ENCODE peak calls at places on chromosomes 1 and 21, in four cellular contexts. M, B, A and I are unnamed samples.

GRCh38 chr1:53899206-53899628 is 5.2 kb downstream of the DIO1 start:
- DNase-seq in M (peak; percentile 87), B (no peak), A (peak; percentile 40), I (no peak)

GRCh38 chr1:44609412-44609767 is 64.9 kb downstream of the TMEM53 start:
- DNase-seq in M (peak; percentile 28), B (peak; percentile 36), A (peak; percentile 40), I (peak; percentile 60)

GRCh38 chr1:244231572-244232315 is 180.7 kb downstream of the ZBTB18 start:
- DNase-seq in M (peak; percentile 54), B (no peak), A (peak; percentile 56), I (peak; percentile 21)

GRCh38 chr1:26239936-26240335 is 5.9 kb downstream of the CEP85 start:
- DNase-seq in M (peak; percentile 83), B (no peak), A (no peak), I (peak; percentile 54)

GRCh38 chr1:98929456-98929855 is 75.2 kb downstream of the PLPPR5 start:
- DNase-seq in M (no peak), B (no peak), A (no peak), I (no peak)

GRCh38 chr1:40692429-40692905 is 963 bp downstream of the NFYC start:
- DNase-seq in M (peak; percentile 22), B (peak; percentile 25), A (no peak), I (peak; percentile 34)

GRCh38 chr1:178634445-178634844 is 90.6 kb upstream of the RALGPS2 start:
- DNase-seq in M (peak; percentile 62), B (no peak), A (no peak), I (no peak)

GRCh38 chr1:162889989-162890388 is 29.0 kb upstream of the CCDC190 start:
- DNase-seq in M (no peak), B (no peak), A (no peak), I (no peak)

GRCh38 chr21:35208810-35209517 is 159.9 kb upstream of the RUNX1 start:
- DNase-seq in M (peak; percentile 93), B (no peak), A (no peak), I (peak; percentile 79)

GRCh38 chr1:192889082-192889481 is 80.2 kb downstream of the RGS2 start:
- DNase-seq in M (no peak), B (no peak), A (no peak), I (no peak)

GRCh38 chr1:86991549-86992186 is 77.2 kb downstream of the HS2ST1 start:
- DNase-seq in M (no peak), B (no peak), A (no peak), I (no peak)

GRCh38 chr1:231161711-231162299 is at the start of gene TRIM67:
- DNase-seq in M (peak; percentile 11), B (no peak), A (no peak), I (peak; percentile 7)
- H3K4me3 ChIP-seq in M (no peak within 1 kb of the TSS), B (peak within 1 kb of the TSS; percentile 20), A (peak within 1 kb of the TSS; percentile 23), I (peak within 1 kb of the TSS; percentile 8)

DNA sequence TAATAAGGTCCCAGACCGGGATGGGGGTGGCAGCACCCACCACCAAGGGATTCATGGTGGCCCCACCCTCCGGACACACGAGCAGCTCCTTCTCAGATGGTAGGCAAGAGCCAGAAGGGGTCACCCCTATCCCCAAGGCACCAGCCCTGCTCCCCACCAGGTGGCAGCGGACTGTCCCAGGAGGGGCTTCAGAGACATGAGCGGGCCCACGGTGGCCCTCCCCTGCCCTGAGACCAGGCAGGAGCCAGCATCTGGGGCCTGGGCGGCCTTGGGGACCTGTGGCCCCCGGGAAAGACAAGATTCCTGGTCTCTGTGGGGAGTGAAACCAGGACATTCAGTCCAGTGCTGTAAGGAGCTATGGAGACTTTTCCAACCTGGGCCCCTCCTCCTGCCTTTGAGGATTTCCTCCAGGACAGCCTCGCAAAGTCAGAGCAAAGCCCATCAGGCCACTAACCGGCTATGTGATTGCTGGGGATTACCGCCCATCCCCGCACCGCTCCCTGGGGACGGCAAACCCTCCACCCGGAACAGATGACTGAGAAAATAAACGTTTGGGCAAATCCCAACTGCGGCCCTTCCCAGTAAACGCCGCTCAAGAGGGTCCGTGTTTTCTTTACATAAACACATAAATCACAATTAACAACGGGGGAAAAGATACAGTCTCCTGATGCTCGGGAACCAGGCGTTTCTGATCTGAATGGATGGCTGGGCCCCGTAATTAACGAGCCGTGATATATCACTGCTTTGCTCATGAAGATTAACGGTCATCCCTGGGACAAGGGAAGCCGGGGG is 50.9 kb upstream of the ARHGEF16 start:
- DNase-seq in M (no peak), B (no peak), A (no peak), I (no peak)
- TF ChIP-seq CTCF in M (no peak), B (no peak), A (no peak), I (peak; percentile 16)

DNA sequence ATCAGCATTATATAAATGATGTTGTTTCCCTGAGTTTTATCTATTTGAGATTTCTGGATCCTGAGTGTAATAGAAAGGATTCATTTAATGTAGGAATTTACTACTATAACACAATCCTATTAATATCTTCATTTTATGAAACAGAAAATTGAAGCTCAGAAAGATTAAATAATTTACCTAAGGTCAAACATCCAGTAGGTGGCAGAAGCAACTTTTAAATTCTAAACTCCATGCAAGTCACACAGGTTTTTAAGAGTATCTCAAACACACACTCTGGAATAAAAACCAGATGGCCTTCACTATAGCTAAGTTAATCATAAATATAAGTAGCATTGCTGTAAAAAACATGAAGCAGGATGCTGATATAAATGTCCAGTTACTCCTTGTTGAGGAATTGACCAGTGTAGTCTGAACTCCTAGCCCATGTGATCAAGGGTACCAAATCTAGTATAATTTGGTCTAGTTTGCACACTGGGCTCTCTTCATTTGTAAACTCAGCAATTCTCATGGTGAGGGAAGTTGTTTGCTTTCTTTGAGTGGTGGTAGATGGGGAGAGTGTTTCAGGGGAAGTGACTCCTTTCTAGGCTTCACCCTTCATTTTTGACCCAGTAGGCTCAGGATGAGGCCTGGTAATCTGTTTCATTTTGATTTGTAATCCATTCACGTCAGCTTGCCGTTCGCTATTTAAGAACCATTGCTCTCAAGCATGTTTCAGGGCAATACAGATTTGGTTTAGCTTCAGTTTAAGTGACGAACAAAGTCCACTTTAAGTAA is 9.3 kb upstream of the FMO3 start:
- DNase-seq in M (peak; percentile 41), B (no peak), A (no peak), I (peak; percentile 86)
- H3K4me3 ChIP-seq in M (no peak overlapping the region), B (no peak overlapping the region), A (no peak overlapping the region), I (no peak overlapping the region)

GRCh38 chr1:43358121-43358745 is 548 bp upstream of the CDC20 start:
- DNase-seq in M (peak; percentile 52), B (no peak), A (no peak), I (no peak)
- TF ChIP-seq CTCF in M (peak; percentile 46), B (no peak), A (no peak), I (peak; percentile 26)

GRCh38 chr21:42534901-42535378 is 21.3 kb downstream of the SLC37A1 start:
- DNase-seq in M (no peak), B (no peak), A (no peak), I (no peak)
- H3K4me3 ChIP-seq in M (no peak overlapping the region), B (peak overlapping the region; percentile 21), A (no peak overlapping the region), I (no peak overlapping the region)

DNA sequence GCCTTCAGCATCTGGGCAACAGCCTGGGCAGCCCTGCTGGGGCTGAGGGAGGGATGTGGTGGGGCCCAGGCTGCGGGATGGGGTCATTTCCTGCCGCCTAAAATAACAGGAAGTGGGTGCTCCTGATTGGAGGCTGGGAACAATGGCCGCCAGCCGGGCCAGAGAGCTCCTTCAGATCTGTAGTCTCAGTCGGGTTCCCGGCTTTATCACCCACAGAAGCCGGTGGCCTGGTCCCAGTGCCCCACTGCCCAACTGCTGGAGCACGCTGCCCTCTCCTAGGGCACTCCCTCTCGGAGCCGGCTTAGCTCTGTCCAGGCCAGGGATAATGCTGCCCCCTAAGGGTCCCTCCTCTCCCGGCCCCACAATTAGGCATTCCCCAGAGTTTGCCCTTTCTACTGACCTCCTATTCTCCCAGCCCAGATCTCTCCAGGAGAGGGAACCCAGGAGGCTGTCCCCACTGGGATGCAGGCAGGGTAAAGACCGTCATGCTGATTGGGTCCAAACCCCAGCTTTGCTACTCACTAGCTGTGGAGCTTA is 5.1 kb downstream of the MAP7D1 start:
- DNase-seq in M (peak; percentile 72), B (peak; percentile 50), A (no peak), I (peak; percentile 75)
- TF ChIP-seq CTCF in M (peak; percentile 42), B (peak; percentile 47), A (no peak), I (peak; percentile 47)

GRCh38 chr1:59972216-59972924 is 45.8 kb upstream of the CYP2J2 start:
- DNase-seq in M (peak; percentile 27), B (no peak), A (no peak), I (no peak)
- H3K4me3 ChIP-seq in M (no peak overlapping the region), B (no peak overlapping the region), A (no peak overlapping the region), I (no peak overlapping the region)

DNA sequence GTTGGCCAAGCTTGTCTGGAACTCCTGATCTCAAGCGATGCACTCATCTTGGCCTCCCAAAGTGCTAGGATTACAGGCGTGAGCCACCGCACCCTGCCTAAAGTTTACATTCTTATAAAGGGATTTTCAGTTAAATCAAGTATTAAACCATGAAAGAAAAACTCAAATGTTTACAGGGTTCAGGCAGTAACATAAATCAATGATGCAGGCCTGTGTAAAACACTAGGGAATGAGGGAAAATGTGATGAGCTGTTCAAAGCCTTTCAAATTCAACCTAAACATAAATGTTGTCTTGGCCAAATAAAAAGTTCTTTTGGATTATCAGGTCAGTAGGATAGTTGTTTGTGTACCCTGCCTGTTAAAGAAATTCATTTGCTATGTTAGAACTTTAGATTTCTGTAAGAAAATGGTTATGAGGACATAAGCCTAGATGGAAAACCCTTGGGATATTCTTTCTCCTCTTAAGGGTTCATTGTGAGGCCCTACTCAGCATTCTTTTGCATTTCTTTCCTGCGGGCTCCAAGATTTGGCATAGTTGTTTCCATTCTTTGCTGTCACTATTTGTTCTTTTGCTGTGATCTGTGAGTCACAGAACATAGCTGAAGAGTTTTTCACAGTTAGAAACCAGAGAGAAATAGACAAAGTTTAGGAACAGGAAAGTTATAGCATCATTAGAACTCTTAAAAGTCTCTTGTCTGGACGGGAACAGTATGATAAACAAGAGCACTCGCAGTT is 8.9 kb upstream of the ZRANB2 start:
- DNase-seq in M (peak; percentile 83), B (no peak), A (no peak), I (peak; percentile 89)
- TF ChIP-seq CTCF in M (no peak), B (no peak), A (no peak), I (no peak)